ENCODE peak calls at places on chromosomes 12 and 14, in eight cellular contexts. One of them, this sample, is unnamed.
A peak's percentile ranks its signal among the peaks of the same experiment; 100 is the strongest.

GRCh38 chr12:3446653-3447270 is 44.2 kb upstream of the PRMT8 start:
- DNase-seq in NT2/D1: no peak
- DNase-seq in MM.1S: no peak
- DNase-seq in HCT116: no peak
- DNase-seq in activated T-cell treated with anti-CD3 and anti-CD28 coated beads for 48 hours: no peak
- DNase-seq in fibroblast of gingiva: no peak
- DNase-seq in T follicular helper cell: no peak
- DNase-seq in myocyte: no peak
- DNase-seq in this sample: no peak

GRCh38 chr12:54415223-54415929 is 3.7 kb downstream of the ITGA5 start:
- DNase-seq in activated T-cell treated with anti-CD3 and anti-CD28 coated beads for 48 hours: no peak
- DNase-seq in MM.1S: no peak
- DNase-seq in NT2/D1: no peak
- DNase-seq in T follicular helper cell: no peak
- DNase-seq in myocyte: peak; percentile 47
- DNase-seq in HCT116: no peak
- DNase-seq in fibroblast of gingiva: no peak
- DNase-seq in this sample: no peak

GRCh38 chr12:111330800-111331752 is 37.8 kb downstream of the PHETA1 start:
- DNase-seq in NT2/D1: peak; percentile 40
- DNase-seq in myocyte: peak; percentile 73
- DNase-seq in activated T-cell treated with anti-CD3 and anti-CD28 coated beads for 48 hours: no peak
- DNase-seq in MM.1S: peak; percentile 42
- DNase-seq in HCT116: peak; percentile 42
- DNase-seq in fibroblast of gingiva: peak; percentile 38
- DNase-seq in T follicular helper cell: no peak
- DNase-seq in this sample: no peak

GRCh38 chr14:98705826-98706225 is 566.2 kb downstream of the BCL11B start:
- DNase-seq in myocyte: no peak
- DNase-seq in MM.1S: no peak
- DNase-seq in fibroblast of gingiva: no peak
- DNase-seq in T follicular helper cell: no peak
- DNase-seq in HCT116: no peak
- DNase-seq in activated T-cell treated with anti-CD3 and anti-CD28 coated beads for 48 hours: no peak
- DNase-seq in NT2/D1: no peak
- DNase-seq in this sample: no peak

GRCh38 chr12:57563358-57563757 is 13.5 kb downstream of the KIF5A start:
- DNase-seq in fibroblast of gingiva: no peak
- DNase-seq in NT2/D1: no peak
- DNase-seq in HCT116: no peak
- DNase-seq in myocyte: no peak
- DNase-seq in MM.1S: no peak
- DNase-seq in activated T-cell treated with anti-CD3 and anti-CD28 coated beads for 48 hours: no peak
- DNase-seq in T follicular helper cell: no peak
- DNase-seq in this sample: no peak

GRCh38 chr12:11716794-11717532 is 67.5 kb downstream of the ETV6 start:
- DNase-seq in T follicular helper cell: no peak
- DNase-seq in MM.1S: no peak
- DNase-seq in activated T-cell treated with anti-CD3 and anti-CD28 coated beads for 48 hours: no peak
- DNase-seq in fibroblast of gingiva: no peak
- DNase-seq in NT2/D1: no peak
- DNase-seq in HCT116: no peak
- DNase-seq in myocyte: no peak
- DNase-seq in this sample: no peak

GRCh38 chr12:124774462-124775167 is 89.0 kb downstream of the SCARB1 start:
- DNase-seq in myocyte: peak; percentile 88
- DNase-seq in NT2/D1: no peak
- DNase-seq in HCT116: no peak
- DNase-seq in fibroblast of gingiva: peak; percentile 94
- DNase-seq in activated T-cell treated with anti-CD3 and anti-CD28 coated beads for 48 hours: peak; percentile 76
- DNase-seq in MM.1S: peak; percentile 67
- DNase-seq in T follicular helper cell: no peak
- DNase-seq in this sample: no peak

GRCh38 chr12:54304187-54304810 is 3.5 kb upstream of the NFE2 start:
- DNase-seq in HCT116: no peak
- DNase-seq in fibroblast of gingiva: peak; percentile 42
- DNase-seq in MM.1S: no peak
- DNase-seq in activated T-cell treated with anti-CD3 and anti-CD28 coated beads for 48 hours: no peak
- DNase-seq in myocyte: peak; percentile 80
- DNase-seq in NT2/D1: no peak
- DNase-seq in T follicular helper cell: no peak
- DNase-seq in this sample: peak; percentile 93

GRCh38 chr14:104143521-104144452 is 5.4 kb downstream of the KIF26A start:
- DNase-seq in fibroblast of gingiva: no peak
- DNase-seq in activated T-cell treated with anti-CD3 and anti-CD28 coated beads for 48 hours: no peak
- DNase-seq in T follicular helper cell: no peak
- DNase-seq in HCT116: no peak
- DNase-seq in NT2/D1: no peak
- DNase-seq in MM.1S: no peak
- DNase-seq in myocyte: no peak
- DNase-seq in this sample: no peak

GRCh38 chr12:97501422-97501821 is 38.8 kb downstream of the RMST start:
- DNase-seq in fibroblast of gingiva: no peak
- DNase-seq in NT2/D1: no peak
- DNase-seq in T follicular helper cell: no peak
- DNase-seq in HCT116: no peak
- DNase-seq in activated T-cell treated with anti-CD3 and anti-CD28 coated beads for 48 hours: no peak
- DNase-seq in MM.1S: no peak
- DNase-seq in myocyte: no peak
- DNase-seq in this sample: no peak

GRCh38 chr12:132078190-132078589 is 65.9 kb downstream of the DDX51 start:
- DNase-seq in MM.1S: no peak
- DNase-seq in fibroblast of gingiva: peak; percentile 86
- DNase-seq in activated T-cell treated with anti-CD3 and anti-CD28 coated beads for 48 hours: no peak
- DNase-seq in myocyte: peak; percentile 61
- DNase-seq in NT2/D1: no peak
- DNase-seq in T follicular helper cell: no peak
- DNase-seq in HCT116: no peak
- DNase-seq in this sample: no peak

GRCh38 chr12:87430444-87430843 is 598.8 kb downstream of the C12orf50 start:
- DNase-seq in myocyte: no peak
- DNase-seq in activated T-cell treated with anti-CD3 and anti-CD28 coated beads for 48 hours: no peak
- DNase-seq in fibroblast of gingiva: no peak
- DNase-seq in HCT116: no peak
- DNase-seq in NT2/D1: no peak
- DNase-seq in T follicular helper cell: no peak
- DNase-seq in MM.1S: no peak
- DNase-seq in this sample: no peak